ENCODE peak calls at places on chromosomes 3 and 15, in six cellular contexts. One of them, this sample, is unnamed.

GRCh38 chr3:71438904-71439303 is 144.6 kb downstream of the FOXP1 start:
- DNase-seq in GM23338: no peak
- DNase-seq in lower leg skin: no peak
- DNase-seq in choroid plexus epithelial cell: no peak
- DNase-seq in psoas muscle: no peak
- DNase-seq in fibroblast of lung: no peak
- DNase-seq in this sample: no peak

GRCh38 chr3:52568066-52568465 is 31.7 kb downstream of the UQCC5 start:
- DNase-seq in psoas muscle: no peak
- DNase-seq in choroid plexus epithelial cell: no peak
- DNase-seq in lower leg skin: no peak
- DNase-seq in GM23338: no peak
- DNase-seq in fibroblast of lung: no peak
- DNase-seq in this sample: no peak

GRCh38 chr3:113829576-113830354 is 8.8 kb upstream of the GRAMD1C start:
- DNase-seq in lower leg skin: no peak
- DNase-seq in choroid plexus epithelial cell: no peak
- DNase-seq in psoas muscle: no peak
- DNase-seq in fibroblast of lung: no peak
- DNase-seq in GM23338: no peak
- DNase-seq in this sample: no peak

GRCh38 chr3:63132456-63133250 is 145.5 kb upstream of the SYNPR start:
- DNase-seq in psoas muscle: no peak
- DNase-seq in lower leg skin: no peak
- DNase-seq in GM23338: no peak
- DNase-seq in fibroblast of lung: peak
- DNase-seq in choroid plexus epithelial cell: no peak
- DNase-seq in this sample: no peak

GRCh38 chr3:172309059-172309458 is 139.2 kb downstream of the GHSR start:
- DNase-seq in psoas muscle: no peak
- DNase-seq in GM23338: no peak
- DNase-seq in lower leg skin: no peak
- DNase-seq in fibroblast of lung: no peak
- DNase-seq in choroid plexus epithelial cell: no peak
- DNase-seq in this sample: no peak

GRCh38 chr3:113161661-113162060 is 49.7 kb upstream of the BOC start:
- DNase-seq in GM23338: no peak
- DNase-seq in lower leg skin: no peak
- DNase-seq in fibroblast of lung: no peak
- DNase-seq in choroid plexus epithelial cell: no peak
- DNase-seq in psoas muscle: no peak
- DNase-seq in this sample: no peak

GRCh38 chr3:15656342-15656741 is 54.8 kb downstream of the BTD start:
- DNase-seq in psoas muscle: no peak
- DNase-seq in fibroblast of lung: no peak
- DNase-seq in GM23338: no peak
- DNase-seq in lower leg skin: no peak
- DNase-seq in choroid plexus epithelial cell: no peak
- DNase-seq in this sample: no peak

GRCh38 chr3:106176734-106177133 is 307.9 kb upstream of the CBLB start:
- DNase-seq in lower leg skin: no peak
- DNase-seq in psoas muscle: no peak
- DNase-seq in choroid plexus epithelial cell: peak
- DNase-seq in fibroblast of lung: peak
- DNase-seq in GM23338: no peak
- DNase-seq in this sample: peak

GRCh38 chr3:64954995-64955636 is 267.3 kb upstream of the ADAMTS9 start:
- DNase-seq in psoas muscle: no peak
- DNase-seq in GM23338: no peak
- DNase-seq in lower leg skin: no peak
- DNase-seq in fibroblast of lung: peak
- DNase-seq in choroid plexus epithelial cell: peak
- DNase-seq in this sample: no peak

GRCh38 chr3:16181361-16181760 is 6.9 kb downstream of the GALNT15 start:
- DNase-seq in GM23338: no peak
- DNase-seq in lower leg skin: peak
- DNase-seq in choroid plexus epithelial cell: no peak
- DNase-seq in psoas muscle: peak
- DNase-seq in fibroblast of lung: no peak
- DNase-seq in this sample: peak

GRCh38 chr3:100402150-100402706 is 889 bp downstream of the LNP1 start:
- DNase-seq in fibroblast of lung: peak
- DNase-seq in GM23338: peak
- DNase-seq in psoas muscle: no peak
- DNase-seq in choroid plexus epithelial cell: peak
- DNase-seq in lower leg skin: no peak
- DNase-seq in this sample: peak

GRCh38 chr3:123202451-123202850 is 708 bp downstream of the SEC22A start:
- DNase-seq in psoas muscle: no peak
- DNase-seq in fibroblast of lung: no peak
- DNase-seq in lower leg skin: no peak
- DNase-seq in choroid plexus epithelial cell: peak
- DNase-seq in GM23338: peak
- DNase-seq in this sample: peak

GRCh38 chr15:39969002-39969394 is 35.1 kb downstream of the EIF2AK4 start:
- DNase-seq in choroid plexus epithelial cell: no peak
- DNase-seq in lower leg skin: no peak
- DNase-seq in fibroblast of lung: no peak
- DNase-seq in psoas muscle: no peak
- DNase-seq in GM23338: no peak
- DNase-seq in this sample: no peak

GRCh38 chr3:8895829-8896228 is 67.4 kb downstream of the RAD18 start:
- DNase-seq in lower leg skin: no peak
- DNase-seq in choroid plexus epithelial cell: no peak
- DNase-seq in psoas muscle: no peak
- DNase-seq in fibroblast of lung: no peak
- DNase-seq in GM23338: no peak
- DNase-seq in this sample: no peak

GRCh38 chr15:78251136-78251535 is 13.2 kb upstream of the DNAJA4 start:
- DNase-seq in fibroblast of lung: no peak
- DNase-seq in GM23338: no peak
- DNase-seq in lower leg skin: no peak
- DNase-seq in choroid plexus epithelial cell: no peak
- DNase-seq in psoas muscle: no peak
- DNase-seq in this sample: no peak

GRCh38 chr15:42141246-42141645 is 15.2 kb downstream of the PLA2G4F start:
- DNase-seq in fibroblast of lung: no peak
- DNase-seq in lower leg skin: peak
- DNase-seq in choroid plexus epithelial cell: no peak
- DNase-seq in psoas muscle: no peak
- DNase-seq in GM23338: no peak
- DNase-seq in this sample: no peak

GRCh38 chr15:82630033-82630432 is 17.1 kb downstream of the CPEB1 start:
- DNase-seq in fibroblast of lung: no peak
- DNase-seq in lower leg skin: no peak
- DNase-seq in choroid plexus epithelial cell: no peak
- DNase-seq in psoas muscle: no peak
- DNase-seq in GM23338: no peak
- DNase-seq in this sample: no peak

GRCh38 chr3:79245295-79246138 is 522.3 kb downstream of the ROBO1 start:
- DNase-seq in fibroblast of lung: no peak
- DNase-seq in GM23338: peak
- DNase-seq in choroid plexus epithelial cell: no peak
- DNase-seq in psoas muscle: no peak
- DNase-seq in lower leg skin: no peak
- DNase-seq in this sample: no peak

GRCh38 chr3:12752111-12752510 is 6.9 kb downstream of the TMEM40 start:
- DNase-seq in psoas muscle: no peak
- DNase-seq in choroid plexus epithelial cell: no peak
- DNase-seq in lower leg skin: no peak
- DNase-seq in fibroblast of lung: no peak
- DNase-seq in GM23338: no peak
- DNase-seq in this sample: no peak

GRCh38 chr15:27587810-27588209 is 511.3 kb downstream of the OCA2 start:
- DNase-seq in GM23338: peak
- DNase-seq in fibroblast of lung: no peak
- DNase-seq in psoas muscle: no peak
- DNase-seq in choroid plexus epithelial cell: peak
- DNase-seq in lower leg skin: no peak
- DNase-seq in this sample: no peak

GRCh38 chr15:68783226-68784054 is 37.3 kb downstream of the ANP32A start:
- DNase-seq in lower leg skin: peak
- DNase-seq in choroid plexus epithelial cell: peak
- DNase-seq in GM23338: peak
- DNase-seq in psoas muscle: peak
- DNase-seq in fibroblast of lung: no peak
- DNase-seq in this sample: no peak

GRCh38 chr3:23949784-23950183 is 4.7 kb downstream of the NR1D2 start:
- DNase-seq in GM23338: no peak
- DNase-seq in choroid plexus epithelial cell: no peak
- DNase-seq in psoas muscle: peak
- DNase-seq in lower leg skin: no peak
- DNase-seq in fibroblast of lung: no peak
- DNase-seq in this sample: no peak

GRCh38 chr15:79832358-79832757 is 64.5 kb downstream of the MTHFS start:
- DNase-seq in fibroblast of lung: no peak
- DNase-seq in lower leg skin: no peak
- DNase-seq in choroid plexus epithelial cell: no peak
- DNase-seq in psoas muscle: no peak
- DNase-seq in GM23338: no peak
- DNase-seq in this sample: no peak

GRCh38 chr3:153161714-153162512 is at the start of gene RAP2B:
- DNase-seq in choroid plexus epithelial cell: peak
- DNase-seq in fibroblast of lung: peak
- DNase-seq in lower leg skin: peak
- DNase-seq in GM23338: peak
- DNase-seq in psoas muscle: peak
- DNase-seq in this sample: peak
- TF ChIP-seq CTCF in choroid plexus epithelial cell: no peak
- TF ChIP-seq CTCF in fibroblast of lung: no peak
- TF ChIP-seq CTCF in lower leg skin: no peak
- TF ChIP-seq CTCF in GM23338: no peak
- TF ChIP-seq CTCF in psoas muscle: no peak
- TF ChIP-seq CTCF in this sample: no peak

GRCh38 chr3:151877269-151877668 is 3.8 kb downstream of the SUCNR1 start:
- DNase-seq in lower leg skin: no peak
- DNase-seq in psoas muscle: no peak
- DNase-seq in GM23338: no peak
- DNase-seq in fibroblast of lung: no peak
- DNase-seq in choroid plexus epithelial cell: no peak
- DNase-seq in this sample: no peak

GRCh38 chr3:151879037-151879436 is 5.6 kb downstream of the SUCNR1 start:
- DNase-seq in fibroblast of lung: peak
- DNase-seq in psoas muscle: no peak
- DNase-seq in choroid plexus epithelial cell: no peak
- DNase-seq in lower leg skin: no peak
- DNase-seq in GM23338: no peak
- DNase-seq in this sample: no peak

GRCh38 chr3:151873433-151873832 is at the start of gene SUCNR1:
- DNase-seq in psoas muscle: no peak
- DNase-seq in choroid plexus epithelial cell: no peak
- DNase-seq in fibroblast of lung: no peak
- DNase-seq in lower leg skin: no peak
- DNase-seq in GM23338: no peak
- DNase-seq in this sample: no peak

GRCh38 chr3:151878445-151878844 is 5.0 kb downstream of the SUCNR1 start:
- DNase-seq in choroid plexus epithelial cell: no peak
- DNase-seq in GM23338: no peak
- DNase-seq in psoas muscle: no peak
- DNase-seq in lower leg skin: no peak
- DNase-seq in fibroblast of lung: no peak
- DNase-seq in this sample: no peak

GRCh38 chr3:151875759-151876158 is 2.3 kb downstream of the SUCNR1 start:
- DNase-seq in psoas muscle: no peak
- DNase-seq in fibroblast of lung: no peak
- DNase-seq in choroid plexus epithelial cell: peak
- DNase-seq in GM23338: no peak
- DNase-seq in lower leg skin: no peak
- DNase-seq in this sample: no peak
- H3K4me3 ChIP-seq in psoas muscle: no peak
- H3K4me3 ChIP-seq in fibroblast of lung: no peak
- H3K4me3 ChIP-seq in choroid plexus epithelial cell: no peak
- H3K4me3 ChIP-seq in GM23338: no peak
- H3K4me3 ChIP-seq in lower leg skin: no peak
- H3K4me3 ChIP-seq in this sample: no peak

GRCh38 chr15:37135225-37135624 is 34.9 kb upstream of the MEIS2 start:
- DNase-seq in choroid plexus epithelial cell: peak
- DNase-seq in fibroblast of lung: no peak
- DNase-seq in psoas muscle: no peak
- DNase-seq in lower leg skin: no peak
- DNase-seq in GM23338: peak
- DNase-seq in this sample: no peak

GRCh38 chr15:37134699-37135131 is 34.4 kb upstream of the MEIS2 start:
- DNase-seq in GM23338: peak
- DNase-seq in psoas muscle: no peak
- DNase-seq in choroid plexus epithelial cell: peak
- DNase-seq in fibroblast of lung: peak
- DNase-seq in lower leg skin: no peak
- DNase-seq in this sample: peak

GRCh38 chr15:37132826-37133417 is 32.6 kb upstream of the MEIS2 start:
- DNase-seq in fibroblast of lung: no peak
- DNase-seq in psoas muscle: no peak
- DNase-seq in choroid plexus epithelial cell: no peak
- DNase-seq in GM23338: no peak
- DNase-seq in lower leg skin: no peak
- DNase-seq in this sample: no peak

GRCh38 chr15:37134244-37134643 is 33.9 kb upstream of the MEIS2 start:
- DNase-seq in psoas muscle: no peak
- DNase-seq in lower leg skin: no peak
- DNase-seq in fibroblast of lung: no peak
- DNase-seq in GM23338: no peak
- DNase-seq in choroid plexus epithelial cell: no peak
- DNase-seq in this sample: no peak

DNA sequence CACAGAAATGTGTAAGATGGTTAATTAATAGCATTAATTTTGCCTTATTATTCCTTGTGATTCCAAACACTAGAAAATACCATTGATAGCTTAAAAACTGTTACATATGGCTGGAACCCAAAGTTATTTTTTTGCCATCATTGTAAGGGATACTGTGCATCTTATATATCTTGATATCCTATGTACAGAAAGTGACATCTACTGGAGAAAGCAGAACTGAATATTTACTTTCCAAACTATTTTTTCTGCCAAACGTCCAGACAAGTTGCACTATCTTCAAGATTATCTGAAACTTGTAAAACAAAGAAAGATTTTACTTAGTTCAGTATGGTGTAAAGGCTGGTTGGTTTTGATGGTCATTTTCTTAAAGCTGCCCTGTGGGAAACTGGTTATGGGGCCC is 33.3 kb upstream of the MEIS2 start:
- DNase-seq in fibroblast of lung: peak
- DNase-seq in choroid plexus epithelial cell: peak
- DNase-seq in GM23338: no peak
- DNase-seq in psoas muscle: no peak
- DNase-seq in lower leg skin: no peak
- DNase-seq in this sample: peak
- TF ChIP-seq CTCF in fibroblast of lung: no peak
- TF ChIP-seq CTCF in choroid plexus epithelial cell: peak
- TF ChIP-seq CTCF in GM23338: no peak
- TF ChIP-seq CTCF in psoas muscle: no peak
- TF ChIP-seq CTCF in lower leg skin: no peak
- TF ChIP-seq CTCF in this sample: peak

DNA sequence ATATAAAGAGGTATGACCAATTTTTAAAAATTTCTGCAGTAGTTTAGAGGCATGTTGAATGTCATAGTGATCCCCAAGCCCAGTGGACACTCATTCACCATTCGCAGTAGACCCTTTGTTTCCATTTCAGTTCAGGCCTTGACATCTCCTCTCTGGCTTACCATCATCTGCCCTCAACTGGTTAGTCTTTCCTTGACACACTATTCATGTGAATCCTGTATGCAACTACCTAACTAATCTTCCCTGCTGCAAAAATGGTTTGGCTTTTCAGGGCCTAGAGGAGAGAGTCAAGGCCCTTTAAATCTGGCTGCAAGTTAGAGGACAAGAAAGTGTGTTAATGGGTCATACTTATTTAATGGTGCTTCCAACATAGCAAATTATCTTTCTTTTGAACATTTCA is 10.9 kb downstream of the APH1B start:
- DNase-seq in psoas muscle: no peak
- DNase-seq in GM23338: no peak
- DNase-seq in lower leg skin: no peak
- DNase-seq in choroid plexus epithelial cell: peak
- DNase-seq in fibroblast of lung: no peak
- DNase-seq in this sample: no peak
- H3K4me3 ChIP-seq in psoas muscle: no peak
- H3K4me3 ChIP-seq in GM23338: no peak
- H3K4me3 ChIP-seq in lower leg skin: no peak
- H3K4me3 ChIP-seq in choroid plexus epithelial cell: no peak
- H3K4me3 ChIP-seq in fibroblast of lung: no peak
- H3K4me3 ChIP-seq in this sample: no peak